ENCODE peak calls at places on chromosomes 13 and 19, in four cellular contexts. R is HCT116, M is GM12878, C is K562. G is an unnamed sample.
A peak's percentile ranks its signal among the peaks of the same experiment; 100 is the strongest.

GRCh38 chr13:38602261-38602660 is 84.6 kb upstream of the FREM2 start:
- DNase-seq in C (peak; percentile 51), R (no peak), M (no peak), G (no peak)

GRCh38 chr13:108120332-108120731 is 95.0 kb downstream of the LIG4 start:
- DNase-seq in M (no peak), R (no peak), C (no peak), G (no peak)

GRCh38 chr13:73940098-73940497 is 194.1 kb downstream of the KLF12 start:
- DNase-seq in C (no peak), R (no peak), M (no peak), G (no peak)

GRCh38 chr13:29260684-29261083 is 334.8 kb downstream of the SLC7A1 start:
- DNase-seq in M (no peak), R (no peak), C (no peak), G (no peak)

GRCh38 chr13:94196426-94196825 is 283.1 kb downstream of the DCT start:
- DNase-seq in M (no peak), R (no peak), C (no peak), G (no peak)

GRCh38 chr13:33377825-33378224 is 92.3 kb upstream of the STARD13 start:
- DNase-seq in M (no peak), R (no peak), C (no peak), G (no peak)

GRCh38 chr19:46107371-46107770 is 17.1 kb downstream of the IGFL3 start:
- DNase-seq in M (no peak), C (no peak), R (no peak), G (no peak)

GRCh38 chr13:30752201-30752797 is 17.0 kb downstream of the ALOX5AP start:
- DNase-seq in R (no peak), M (no peak), C (no peak), G (no peak)

GRCh38 chr13:111174377-111174776 is 59.3 kb downstream of the ARHGEF7 start:
- DNase-seq in C (no peak), R (no peak), M (no peak), G (no peak)

GRCh38 chr13:114110091-114110829 is 22.2 kb downstream of the RASA3 start:
- DNase-seq in M (no peak), R (no peak), C (no peak), G (no peak)

GRCh38 chr19:12913011-12913561 is 6.0 kb downstream of the SYCE2 start:
- DNase-seq in R (no peak), C (peak; percentile 24), M (no peak), G (no peak)

GRCh38 chr13:49958321-49958720 is 22.2 kb upstream of the SPRYD7 start:
- DNase-seq in R (no peak), C (no peak), M (no peak), G (no peak)

GRCh38 chr19:47130589-47131168 is at the start of gene SAE1:
- DNase-seq in C (peak; percentile 99), R (peak; percentile 99), M (peak; percentile 95), G (peak; percentile 82)
- TF ChIP-seq REST in C (peak; percentile 51), R (no peak), M (no peak), G (no peak)

GRCh38 chr13:52447815-52448552 is 2.5 kb downstream of the VPS36 start:
- DNase-seq in C (peak; percentile 11), M (no peak), R (no peak), G (no peak)
- TF ChIP-seq SIN3A in C (no peak), M (no peak), R (no peak), G (no peak)

DNA sequence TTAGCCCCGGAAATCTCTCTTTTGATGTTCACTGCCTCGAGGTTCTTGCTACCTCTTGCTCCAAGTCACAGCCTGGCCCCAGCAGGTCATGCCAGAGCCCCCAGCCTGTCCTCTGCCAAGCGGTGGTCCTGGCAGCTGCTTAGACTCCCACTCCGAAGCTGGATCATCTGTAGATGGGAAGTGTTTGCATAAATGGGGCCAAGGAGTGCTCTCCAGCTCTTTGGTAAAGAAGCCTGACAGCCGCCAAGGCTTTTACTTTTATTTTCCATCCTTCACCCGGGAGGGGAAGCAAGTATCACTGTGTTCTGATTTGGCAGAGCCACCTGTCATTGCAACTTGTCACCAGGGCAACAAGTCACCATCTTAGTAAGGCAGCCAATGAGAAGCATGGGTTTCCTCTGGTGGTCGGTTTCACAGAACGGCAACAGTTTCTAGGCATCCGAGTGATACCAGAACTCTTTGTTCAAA is 10.6 kb upstream of the RETN start:
- DNase-seq in M (peak; percentile 79), C (no peak), R (no peak), G (no peak)
- H3K4me3 ChIP-seq in M (peak overlapping the region; percentile 76), C (no peak overlapping the region), R (no peak overlapping the region), G (no peak overlapping the region)

GRCh38 chr13:102293723-102294122 is 108.1 kb downstream of the FGF14 start:
- DNase-seq in C (no peak), M (no peak), R (no peak), G (no peak)

GRCh38 chr13:102294407-102295018 is 107.3 kb downstream of the FGF14 start:
- DNase-seq in C (no peak), R (no peak), M (no peak), G (no peak)

GRCh38 chr13:102286326-102286725 is 115.5 kb downstream of the FGF14 start:
- DNase-seq in M (no peak), C (no peak), R (no peak), G (no peak)

GRCh38 chr13:102291587-102292218 is 110.1 kb downstream of the FGF14 start:
- DNase-seq in C (no peak), R (no peak), M (no peak), G (no peak)

DNA sequence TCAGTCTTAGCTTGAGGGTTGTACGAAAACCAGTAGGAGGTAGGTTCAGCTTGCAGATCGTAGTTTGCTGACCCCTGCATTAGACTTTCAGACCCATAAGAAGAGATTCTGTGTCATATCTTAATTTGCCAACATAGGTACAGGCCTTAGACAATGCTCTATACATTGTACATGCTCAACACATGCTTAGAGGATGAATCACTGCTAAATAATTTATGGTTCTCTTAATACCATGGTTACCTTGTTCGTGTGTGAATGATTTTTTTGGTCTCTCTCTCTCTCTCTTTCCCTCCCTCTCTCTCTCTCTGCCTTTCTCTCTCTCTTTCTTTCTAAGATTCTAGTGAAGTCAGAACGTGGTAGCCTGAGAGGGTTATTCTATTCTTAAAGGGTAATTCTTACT is 112.2 kb downstream of the FGF14 start:
- DNase-seq in M (no peak), C (no peak), R (no peak), G (no peak)
- TF ChIP-seq REST in M (no peak), C (no peak), R (no peak), G (no peak)